ENCODE peak calls at places on chromosomes 1 and 21, in eight cellular contexts. X is kidney, G is osteoblast, I is body of pancreas, F is mucosa of descending colon, A is pancreas, J is lower lobe of right lung, M is IMR-90. D is an unnamed sample.

GRCh38 chr1:42105025-42105424 is 48.2 kb upstream of the GUCA2B start:
- DNase-seq in I (no peak), A (no peak), F (no peak), G (no peak), J (no peak), X (no peak), M (no peak), D (no peak)

GRCh38 chr1:27551170-27551952 is 52.6 kb downstream of the AHDC1 start:
- DNase-seq in J (no peak), M (no peak), X (no peak), G (no peak), F (no peak), I (no peak), A (no peak), D (no peak)

GRCh38 chr1:93324486-93325464 is 20.9 kb upstream of the DR1 start:
- DNase-seq in M (peak; percentile 81), G (peak; percentile 58), I (no peak), X (no peak), A (no peak), J (no peak), F (no peak), D (no peak)

GRCh38 chr1:167357305-167357704 is 136.6 kb downstream of the POU2F1 start:
- DNase-seq in F (no peak), G (no peak), J (no peak), A (no peak), X (no peak), I (no peak), M (no peak), D (no peak)

GRCh38 chr1:66231162-66232077 is 302.5 kb upstream of the SGIP1 start:
- DNase-seq in X (no peak), M (peak; percentile 52), J (no peak), F (no peak), A (no peak), I (no peak), G (peak; percentile 69), D (no peak)

GRCh38 chr1:32335951-32336867 is at the start of gene MARCKSL1:
- DNase-seq in G (peak; percentile 92), M (peak; percentile 55), J (peak; percentile 89), I (peak; percentile 78), F (peak; percentile 91), X (peak; percentile 95), A (peak; percentile 94), D (peak; percentile 90)

GRCh38 chr1:43039228-43040055 is 80.8 kb upstream of the SLC2A1 start:
- DNase-seq in G (no peak), M (no peak), F (no peak), I (peak; percentile 18), J (no peak), X (no peak), A (no peak), D (no peak)

GRCh38 chr1:31013187-31013864 is 52.2 kb downstream of the PUM1 start:
- DNase-seq in A (no peak), G (no peak), M (peak; percentile 42), X (no peak), J (no peak), F (no peak), I (no peak), D (no peak)

GRCh38 chr1:240888039-240888786 is 276.3 kb upstream of the GREM2 start:
- DNase-seq in G (no peak), F (no peak), A (peak; percentile 76), X (no peak), M (no peak), J (no peak), I (peak; percentile 63), D (peak; percentile 57)

GRCh38 chr21:36694041-36694515 is 4.8 kb upstream of the SIM2 start:
- DNase-seq in I (no peak), X (no peak), G (peak; percentile 73), J (no peak), A (no peak), M (peak; percentile 65), F (no peak), D (no peak)

GRCh38 chr1:4002741-4003140 is 102.7 kb upstream of the C1orf174 start:
- DNase-seq in F (no peak), J (no peak), X (no peak), M (no peak), A (no peak), I (no peak), G (peak; percentile 62), D (no peak)

GRCh38 chr1:235050911-235051360 is 77.7 kb downstream of the TOMM20 start:
- DNase-seq in G (peak; percentile 58), A (no peak), I (no peak), F (no peak), X (peak; percentile 81), J (peak; percentile 42), M (peak; percentile 84), D (no peak)

GRCh38 chr1:167136191-167136614 is 42.3 kb downstream of the STYXL2 start:
- DNase-seq in I (no peak), G (no peak), X (peak; percentile 78), F (peak; percentile 49), J (no peak), A (no peak), M (peak; percentile 12), D (no peak)

GRCh38 chr1:234823191-234824176 is 213.5 kb upstream of the IRF2BP2 start:
- DNase-seq in J (no peak), M (no peak), G (no peak), A (no peak), F (peak; percentile 83), I (no peak), X (no peak), D (no peak)

GRCh38 chr1:95640746-95641145 is 406.7 kb downstream of the RWDD3 start:
- DNase-seq in M (no peak), A (no peak), F (no peak), J (no peak), I (peak; percentile 59), G (no peak), X (no peak), D (peak; percentile 79)

GRCh38 chr1:108767115-108767514 is 20.6 kb downstream of the STXBP3 start:
- DNase-seq in I (no peak), F (no peak), A (no peak), X (no peak), M (no peak), J (no peak), G (no peak), D (no peak)

GRCh38 chr1:39698568-39698967 is 7.3 kb upstream of the HPCAL4 start:
- DNase-seq in I (no peak), X (no peak), A (no peak), J (no peak), F (no peak), G (no peak), M (no peak), D (no peak)

GRCh38 chr1:2481885-2482284 is 5.8 kb downstream of the PLCH2 start:
- DNase-seq in M (no peak), G (no peak), J (no peak), F (no peak), I (no peak), X (peak; percentile 90), A (no peak), D (peak; percentile 43)

GRCh38 chr21:26546698-26547097 is 26.4 kb downstream of the CYYR1 start:
- DNase-seq in G (no peak), F (no peak), M (no peak), I (no peak), A (no peak), X (no peak), J (peak; percentile 55), D (no peak)

GRCh38 chr1:62728963-62729362 is 40.8 kb upstream of the DOCK7 start:
- DNase-seq in J (no peak), I (no peak), M (no peak), F (no peak), A (no peak), X (no peak), G (no peak), D (no peak)

GRCh38 chr1:46603858-46604549 is at the start of gene MKNK1:
- DNase-seq in F (peak; percentile 99), I (peak; percentile 99), G (peak; percentile 100), J (peak; percentile 98), A (peak; percentile 99), X (peak; percentile 99), M (peak; percentile 90), D (peak; percentile 99)

DNA sequence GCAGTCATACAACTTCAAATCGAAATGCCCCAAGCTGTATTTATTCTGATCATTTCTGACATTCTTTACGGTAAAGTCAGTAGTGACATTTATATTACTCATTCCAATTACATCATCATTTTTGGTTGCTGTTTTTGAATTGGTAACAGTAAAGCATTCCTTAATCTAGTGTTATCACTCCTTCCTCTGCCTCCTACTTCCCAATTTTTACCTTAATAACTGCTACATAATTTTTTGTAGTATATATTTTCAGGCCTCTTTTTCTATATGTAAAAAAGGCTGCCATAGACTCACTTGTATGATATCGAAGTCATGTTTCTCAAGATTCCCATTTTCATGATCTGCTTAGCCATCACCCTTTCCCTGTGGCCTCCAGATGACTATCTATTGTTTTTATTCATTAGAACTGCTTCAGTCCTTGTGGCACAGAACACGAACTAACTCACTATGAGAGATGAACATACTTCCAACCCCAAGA is 167.2 kb downstream of the RUNX1 start:
- DNase-seq in A (no peak), M (peak; percentile 92), G (peak; percentile 86), I (no peak), X (no peak), F (no peak), J (no peak), D (no peak)
- H3K4me1 ChIP-seq in A (peaks cover 4% of the 10 kb centered on the region), M (peaks cover 13% of the 10 kb centered on the region), G (peaks cover 60% of the 10 kb centered on the region), I (peaks cover 27% of the 10 kb centered on the region), X (peaks cover 2% of the 10 kb centered on the region), F (peaks cover 14% of the 10 kb centered on the region), J (peaks cover 48% of the 10 kb centered on the region), D (peaks cover 10% of the 10 kb centered on the region)

GRCh38 chr1:40986929-40987328 is 7.4 kb downstream of the CTPS1 start:
- DNase-seq in I (no peak), X (no peak), J (no peak), G (no peak), A (no peak), F (no peak), M (no peak), D (no peak)
- H3K36me3 ChIP-seq in I (peaks cover 2% of the 10 kb centered on the region), X (peaks cover 22% of the 10 kb centered on the region), J (peaks cover 62% of the 10 kb centered on the region), G (peaks cover 81% of the 10 kb centered on the region), A (peaks cover 3% of the 10 kb centered on the region), F (no peaks in the 10 kb centered on the region), M (peaks cover 36% of the 10 kb centered on the region), D (peaks cover 73% of the 10 kb centered on the region)

DNA sequence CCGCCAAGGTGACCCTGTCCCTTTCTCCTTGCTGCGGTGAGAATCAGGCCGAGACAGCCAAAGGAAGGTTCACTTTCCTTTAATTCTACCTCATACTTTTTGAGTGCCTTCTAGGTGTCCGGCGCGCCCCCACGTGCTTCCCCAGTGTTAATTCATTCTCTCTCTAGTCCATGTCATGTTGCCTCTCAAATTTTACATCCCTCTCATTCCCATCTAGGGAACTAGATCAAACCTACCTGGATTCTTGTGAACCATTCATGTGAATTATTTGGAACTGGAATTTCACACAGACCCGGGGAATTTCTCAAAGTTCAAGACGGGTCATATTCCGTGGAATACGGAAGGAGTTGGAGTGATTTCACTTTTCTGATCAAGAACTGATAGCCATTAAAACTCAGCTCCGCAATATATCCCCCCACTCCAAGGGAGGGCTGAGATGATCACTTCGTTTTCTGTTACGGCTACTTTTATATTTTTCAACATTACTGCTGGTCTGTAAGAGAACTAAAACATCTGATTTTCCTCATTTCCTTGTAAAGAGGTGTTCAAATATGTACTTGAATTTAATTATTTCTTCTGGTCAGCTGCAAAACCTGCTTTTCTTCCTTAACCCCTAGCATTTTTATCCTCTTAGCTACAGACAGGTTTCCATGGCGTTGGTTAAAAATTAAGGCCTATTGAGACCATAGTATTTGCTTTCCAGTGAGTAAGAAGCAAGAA is 1.0 kb upstream of the ENO1 start:
- DNase-seq in M (no peak), X (no peak), G (no peak), I (no peak), A (no peak), F (no peak), J (no peak), D (no peak)
- TF ChIP-seq CTCF in M (no peak), X (no peak), G (peak; percentile 22), I (no peak), A (no peak), F (no peak), J (no peak), D (no peak)

GRCh38 chr1:209927466-209927865 is 10.6 kb upstream of the SYT14 start:
- DNase-seq in G (no peak), A (no peak), I (no peak), X (no peak), F (no peak), M (no peak), J (no peak), D (no peak)
- H3K4me1 ChIP-seq in G (peaks cover 8% of the 10 kb centered on the region), A (no peaks in the 10 kb centered on the region), I (no peaks in the 10 kb centered on the region), X (no peaks in the 10 kb centered on the region), F (no peaks in the 10 kb centered on the region), M (no peaks in the 10 kb centered on the region), J (no peaks in the 10 kb centered on the region), D (no peaks in the 10 kb centered on the region)